ENCODE peak calls at places on chromosomes 11 and 22, in ten cellular contexts. T is lower leg skin; P is stimulated activated CD4-positive, alpha-beta T cell treated with anti-CD3 and anti-CD28 coated beads, Interleukin-4, amount 100 ng/mL, for 48 hours; R is dorsolateral prefrontal cortex; M is fibroblast of pulmonary artery; Y is Right ventricle myocardium superior; X is PC-3; S is neural progenitor cell; W is SW480; K is GM10248. B is an unnamed sample.

GRCh38 chr11:96925862-96926261 is 536.0 kb downstream of the JRKL start:
- DNase-seq in T (no peak), P (no peak), R (no peak), M (no peak), Y (no peak), X (no peak), S (no peak), W (no peak), K (no peak), B (no peak)

GRCh38 chr11:2537010-2537695 is 92.3 kb downstream of the KCNQ1 start:
- DNase-seq in T (no peak), P (no peak), R (no peak), M (no peak), Y (peak; percentile 17), X (no peak), S (no peak), W (no peak), K (no peak), B (no peak)

GRCh38 chr11:102230911-102231310 is 86.4 kb upstream of the BIRC3 start:
- DNase-seq in T (peak; percentile 9), P (no peak), R (no peak), M (no peak), Y (no peak), X (no peak), S (no peak), W (no peak), K (no peak), B (no peak)

GRCh38 chr11:2931416-2931746 is 2.2 kb upstream of the PHLDA2 start:
- DNase-seq in T (no peak), P (no peak), R (peak; percentile 11), M (no peak), Y (peak; percentile 30), X (no peak), S (no peak), W (no peak), K (no peak), B (no peak)

GRCh38 chr11:103499710-103500340 is 390.6 kb downstream of the DYNC2H1 start:
- DNase-seq in T (no peak), P (no peak), R (no peak), M (no peak), Y (no peak), X (peak; percentile 73), S (no peak), W (no peak), K (no peak), B (no peak)

GRCh38 chr11:133948711-133949110 is 8.1 kb downstream of the IGSF9B start:
- DNase-seq in T (no peak), P (no peak), R (no peak), M (no peak), Y (no peak), X (no peak), S (no peak), W (no peak), K (no peak), B (no peak)

GRCh38 chr22:17315310-17315709 is 54.0 kb upstream of the CECR2 start:
- DNase-seq in T (no peak), P (no peak), R (no peak), M (no peak), Y (no peak), X (no peak), S (no peak), W (no peak), K (no peak), B (no peak)

GRCh38 chr11:65498042-65498726 is 661 bp upstream of the MALAT1 start:
- DNase-seq in T (no peak), P (no peak), R (no peak), M (peak; percentile 79), Y (no peak), X (peak; percentile 50), S (peak; percentile 78), W (peak; percentile 64), K (peak; percentile 38), B (peak; percentile 67)

GRCh38 chr22:32558681-32559355 is 84.2 kb downstream of the FBXO7 start:
- DNase-seq in T (peak; percentile 88), P (no peak), R (peak; percentile 34), M (peak; percentile 24), Y (peak; percentile 78), X (peak; percentile 84), S (no peak), W (peak; percentile 91), K (no peak), B (peak; percentile 49)

GRCh38 chr11:117723625-117724024 is 73.4 kb downstream of the DSCAML1 start:
- DNase-seq in T (no peak), P (no peak), R (no peak), M (no peak), Y (no peak), X (no peak), S (no peak), W (no peak), K (no peak), B (no peak)

GRCh38 chr11:1717745-1718144 is 20.8 kb downstream of the KRTAP5-6 start:
- DNase-seq in T (no peak), P (no peak), R (no peak), M (no peak), Y (peak; percentile 71), X (no peak), S (no peak), W (no peak), K (no peak), B (no peak)

B was measured in upper lobe of left lung.